ENCODE peak calls at places on chromosomes 4 and X, in four cellular contexts. C, Q, O and E are unnamed samples.

GRCh38 chr4:147778942-147779341 is 47.1 kb downstream of the ARHGAP10 start:
- DNase-seq in C (no peak), Q (no peak), O (no peak), E (no peak)

GRCh38 chr4:108738307-108738706 is 24.5 kb downstream of the ETNPPL start:
- DNase-seq in C (no peak), Q (peak; percentile 34), O (no peak), E (no peak)

GRCh38 chrX:140767646-140768045 is 58.1 kb downstream of the LINC00632 start:
- DNase-seq in C (no peak), Q (no peak), O (no peak), E (no peak)

GRCh38 chr4:8235224-8235623 is 34.3 kb upstream of the HTRA3 start:
- DNase-seq in C (no peak), Q (no peak), O (no peak), E (no peak)

GRCh38 chrX:46686003-46686645 is 72.8 kb downstream of the SLC9A7 start:
- DNase-seq in C (peak; percentile 12), Q (peak; percentile 44), O (peak; percentile 11), E (no peak)

GRCh38 chrX:119071381-119071780 is 1.4 kb upstream of the CT47C1 start:
- DNase-seq in C (no peak), Q (no peak), O (no peak), E (no peak)

GRCh38 chrX:138925330-138925729 is 213.8 kb upstream of the FGF13 start:
- DNase-seq in C (no peak), Q (peak; percentile 76), O (no peak), E (no peak)

GRCh38 chrX:13721371-13721770 is 13.0 kb downstream of the TRAPPC2 start:
- DNase-seq in C (no peak), Q (no peak), O (no peak), E (no peak)

GRCh38 chr4:101649790-101650450 is 140.6 kb upstream of the BANK1 start:
- DNase-seq in C (no peak), Q (no peak), O (no peak), E (no peak)

GRCh38 chr4:186727977-186728519 is 4.4 kb upstream of the FAT1 start:
- DNase-seq in C (peak; percentile 63), Q (peak; percentile 17), O (peak; percentile 34), E (peak; percentile 41)

GRCh38 chr4:149549911-149550310 is 265.7 kb downstream of the IQCM start:
- DNase-seq in C (no peak), Q (no peak), O (no peak), E (no peak)

GRCh38 chrX:44874481-44875184 is 1.6 kb downstream of the KDM6A start:
- DNase-seq in C (no peak), Q (peak; percentile 75), O (no peak), E (no peak)

GRCh38 chrX:16559206-16559619 is 90.7 kb upstream of the S100G start:
- DNase-seq in C (no peak), Q (no peak), O (no peak), E (no peak)

GRCh38 chr4:113574636-113575103 is 186.9 kb downstream of the CAMK2D start:
- DNase-seq in C (no peak), Q (no peak), O (no peak), E (no peak)

GRCh38 chr4:56132835-56133234 is 184.1 kb downstream of the CEP135 start:
- DNase-seq in C (no peak), Q (no peak), O (no peak), E (no peak)

GRCh38 chrX:139026406-139027200 is 315.1 kb upstream of the FGF13 start:
- DNase-seq in C (no peak), Q (no peak), O (no peak), E (no peak)

GRCh38 chr4:88621763-88622327 is 29.6 kb downstream of the HERC3 start:
- DNase-seq in C (no peak), Q (no peak), O (no peak), E (no peak)

GRCh38 chr4:5003372-5003857 is 15.8 kb downstream of the CYTL1 start:
- DNase-seq in C (no peak), Q (peak; percentile 94), O (no peak), E (no peak)

GRCh38 chr4:176400816-176401461 is 81.2 kb downstream of the SPCS3 start:
- DNase-seq in C (no peak), Q (no peak), O (no peak), E (peak; percentile 8)

GRCh38 chr4:73315091-73315490 is 56.5 kb upstream of the ANKRD17 start:
- DNase-seq in C (no peak), Q (no peak), O (no peak), E (no peak)

GRCh38 chr4:5812506-5813229 is 80.2 kb downstream of the CRMP1 start:
- DNase-seq in C (peak; percentile 62), Q (peak; percentile 75), O (peak; percentile 58), E (no peak)

GRCh38 chr4:2930821-2931764 is 32.1 kb downstream of the NOP14 start:
- DNase-seq in C (no peak), Q (no peak), O (no peak), E (no peak)

GRCh38 chrX:65587616-65588526 is 53.3 kb upstream of the LAS1L start:
- DNase-seq in C (no peak), Q (peak; percentile 81), O (no peak), E (no peak)

GRCh38 chr4:8179074-8179473 is 20.0 kb upstream of the SH3TC1 start:
- DNase-seq in C (no peak), Q (no peak), O (no peak), E (no peak)

GRCh38 chr4:76897522-76898384 is at the start of gene SOWAHB:
- DNase-seq in C (peak; percentile 69), Q (no peak), O (peak; percentile 40), E (no peak)

GRCh38 chrX:10011991-10012390 is 44.8 kb downstream of the CLDN34 start:
- DNase-seq in C (no peak), Q (no peak), O (no peak), E (no peak)

GRCh38 chr4:147407261-147408045 is 73.4 kb upstream of the EDNRA start:
- DNase-seq in C (peak; percentile 16), Q (peak; percentile 12), O (no peak), E (no peak)

GRCh38 chr4:15232725-15233597 is 194.9 kb upstream of the C1QTNF7 start:
- DNase-seq in C (no peak), Q (no peak), O (peak; percentile 33), E (no peak)

GRCh38 chr4:69039071-69039470 is 57.2 kb upstream of the UGT2B7 start:
- DNase-seq in C (no peak), Q (no peak), O (no peak), E (no peak)

GRCh38 chrX:139758250-139758649 is 50.3 kb upstream of the MCF2 start:
- DNase-seq in C (no peak), Q (peak; percentile 38), O (no peak), E (no peak)

GRCh38 chrX:49165901-49166881 is 3.6 kb downstream of the MAGIX start:
- DNase-seq in C (peak; percentile 85), Q (peak; percentile 69), O (no peak), E (peak; percentile 82)
- H3K4me3 ChIP-seq in C (peak overlapping the region; percentile 60), Q (no peak overlapping the region), O (no peak overlapping the region), E (peak overlapping the region; percentile 64)

DNA sequence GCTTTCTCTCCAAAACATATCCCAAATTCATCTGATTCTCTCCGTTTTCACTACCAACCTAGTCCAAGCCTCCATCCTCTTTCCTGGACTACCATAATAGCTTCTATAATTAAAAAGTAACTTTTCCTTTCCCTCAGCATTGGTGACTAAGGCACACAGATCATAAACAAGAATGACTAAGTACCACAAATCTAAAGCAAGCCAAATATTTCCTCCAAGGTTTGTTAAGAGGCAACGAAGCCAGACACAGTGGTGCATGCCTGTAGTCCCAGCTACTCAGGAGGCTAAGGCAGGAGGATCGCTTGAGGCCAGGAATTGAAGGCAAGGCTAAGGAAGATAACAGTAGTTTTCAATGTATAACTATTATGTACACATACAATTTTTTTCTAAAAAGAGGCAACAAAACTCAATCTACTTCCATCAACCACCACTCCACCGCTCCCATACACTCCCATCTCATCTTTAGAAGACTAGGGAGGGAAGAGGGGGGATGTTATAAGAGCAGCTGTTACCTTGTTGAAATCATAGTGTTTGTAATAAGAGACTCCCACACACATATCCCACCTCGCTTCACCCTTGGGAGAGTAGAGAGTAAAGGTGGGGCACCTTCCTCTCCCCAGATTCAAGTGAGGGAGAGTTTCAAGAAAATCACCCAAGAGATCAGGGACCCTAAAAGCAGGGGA is 4.2 kb upstream of the JCHAIN start:
- DNase-seq in C (no peak), Q (no peak), O (no peak), E (no peak)
- TF ChIP-seq TCF7L2 in C (no peak), Q (no peak), O (no peak), E (no peak)

DNA sequence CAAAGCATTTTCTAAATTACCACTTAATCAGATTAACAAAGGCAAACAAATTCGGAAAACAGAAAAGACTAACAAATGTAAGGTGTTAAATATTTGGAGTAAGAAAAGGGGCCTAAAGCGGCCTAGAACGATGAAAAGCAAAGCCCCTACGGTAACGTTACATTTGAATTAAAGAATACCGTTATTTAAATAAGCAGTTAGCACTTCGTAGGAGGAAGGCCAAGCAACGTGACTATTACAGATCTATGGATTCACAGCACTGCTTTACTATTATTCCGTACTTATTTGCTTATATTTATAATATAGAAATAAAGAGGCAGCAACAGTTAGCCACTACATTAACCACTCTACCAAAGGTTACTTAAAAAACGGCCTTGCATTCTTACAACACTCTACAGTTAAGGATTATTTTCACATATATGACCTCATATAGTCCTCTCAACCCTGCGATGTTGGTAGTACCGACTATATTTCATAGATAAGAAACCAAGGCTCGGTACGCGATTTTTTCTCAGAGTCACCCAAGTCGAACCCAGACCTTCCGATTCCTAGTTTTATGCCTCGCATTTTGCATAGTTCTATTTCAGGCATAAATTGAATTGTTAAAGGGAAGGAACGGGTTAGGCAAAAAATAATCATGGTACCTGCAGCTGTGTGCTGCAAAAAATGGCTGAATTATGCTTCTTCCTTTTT is 2.9 kb downstream of the KLHL15 start:
- DNase-seq in C (no peak), Q (peak; percentile 55), O (no peak), E (no peak)
- TF ChIP-seq REST in C (no peak), Q (no peak), O (no peak), E (no peak)

GRCh38 chr4:84235545-84235944 is 263.5 kb downstream of the NKX6-1 start:
- DNase-seq in C (no peak), Q (no peak), O (no peak), E (no peak)
- H3K4me3 ChIP-seq in C (no peak overlapping the region), Q (no peak overlapping the region), O (no peak overlapping the region), E (no peak overlapping the region)

DNA sequence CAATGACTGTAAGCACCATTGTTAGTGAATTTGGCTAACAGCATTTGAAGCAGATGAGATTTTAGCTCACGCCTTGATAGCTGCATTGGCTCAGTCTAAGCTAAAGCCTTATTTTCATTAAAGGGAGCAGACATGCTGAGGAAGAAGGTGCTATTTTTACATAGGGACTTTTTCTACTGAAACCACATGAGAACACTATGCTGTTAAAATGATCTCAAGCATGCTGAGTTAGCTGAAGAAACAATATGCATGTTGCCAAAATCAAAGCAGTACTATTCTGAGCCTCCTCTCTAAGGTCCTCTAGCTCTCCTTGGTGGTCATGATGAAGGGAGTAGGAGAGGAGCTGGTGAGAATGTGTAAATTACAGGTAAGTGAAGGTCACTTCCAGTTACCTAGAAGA is 134.4 kb upstream of the JADE1 start:
- DNase-seq in C (no peak), Q (no peak), O (no peak), E (no peak)
- TF ChIP-seq TCF7L2 in C (no peak), Q (no peak), O (no peak), E (no peak)

GRCh38 chr4:33149658-33150057 is 2429.5 kb downstream of the PCDH7 start:
- DNase-seq in C (no peak), Q (no peak), O (no peak), E (no peak)
- TF ChIP-seq REST in C (no peak), Q (no peak), O (no peak), E (no peak)

GRCh38 chrX:130280901-130281300 is 12.2 kb upstream of the ZNF280C start:
- DNase-seq in C (no peak), Q (no peak), O (no peak), E (no peak)
- H3K4me3 ChIP-seq in C (no peak overlapping the region), Q (no peak overlapping the region), O (no peak overlapping the region), E (no peak overlapping the region)

GRCh38 chr4:183589710-183590109 is 69.3 kb downstream of the RWDD4 start:
- DNase-seq in C (no peak), Q (peak; percentile 18), O (no peak), E (no peak)
- TF ChIP-seq TCF7L2 in C (no peak), Q (no peak), O (no peak), E (no peak)